ENCODE peak calls at places on chromosomes 1 and 21, in five cellular contexts. W is A549, K is sigmoid colon, Z is adrenal gland, F is thoracic aorta. X is an unnamed sample.

GRCh38 chr1:248114890-248115289 is 19.9 kb downstream of the OR2L13 start:
- DNase-seq in W (no peak), K (no peak), Z (no peak), F (no peak), X (no peak)

GRCh38 chr1:167169642-167170041 is 51.0 kb upstream of the POU2F1 start:
- DNase-seq in W (no peak), K (no peak), Z (no peak), F (no peak), X (no peak)

GRCh38 chr1:36383240-36383639 is 2.5 kb downstream of the STK40 start:
- DNase-seq in W (no peak), K (no peak), Z (no peak), F (no peak), X (no peak)

GRCh38 chr1:21882721-21883415 is 54.2 kb downstream of the HSPG2 start:
- DNase-seq in W (no peak), K (no peak), Z (no peak), F (no peak), X (no peak)

GRCh38 chr1:225362805-225363204 is 65.0 kb downstream of the LBR start:
- DNase-seq in W (no peak), K (no peak), Z (no peak), F (no peak), X (no peak)

GRCh38 chr1:246040200-246040890 is 466.7 kb downstream of the SMYD3 start:
- DNase-seq in W (no peak), K (no peak), Z (no peak), F (no peak), X (no peak)

GRCh38 chr21:23644768-23645167 is 1962.5 kb downstream of the MRPL39 start:
- DNase-seq in W (no peak), K (no peak), Z (no peak), F (no peak), X (no peak)

GRCh38 chr21:39126486-39126806 is 56.8 kb downstream of the PSMG1 start:
- DNase-seq in W (no peak), K (no peak), Z (no peak), F (no peak), X (no peak)

GRCh38 chr1:246320286-246320685 is 186.8 kb downstream of the SMYD3 start:
- DNase-seq in W (no peak), K (no peak), Z (no peak), F (no peak), X (no peak)

GRCh38 chr1:179153217-179153616 is 71.3 kb downstream of the TOR3A start:
- DNase-seq in W (no peak), K (no peak), Z (no peak), F (no peak), X (no peak)

DNA sequence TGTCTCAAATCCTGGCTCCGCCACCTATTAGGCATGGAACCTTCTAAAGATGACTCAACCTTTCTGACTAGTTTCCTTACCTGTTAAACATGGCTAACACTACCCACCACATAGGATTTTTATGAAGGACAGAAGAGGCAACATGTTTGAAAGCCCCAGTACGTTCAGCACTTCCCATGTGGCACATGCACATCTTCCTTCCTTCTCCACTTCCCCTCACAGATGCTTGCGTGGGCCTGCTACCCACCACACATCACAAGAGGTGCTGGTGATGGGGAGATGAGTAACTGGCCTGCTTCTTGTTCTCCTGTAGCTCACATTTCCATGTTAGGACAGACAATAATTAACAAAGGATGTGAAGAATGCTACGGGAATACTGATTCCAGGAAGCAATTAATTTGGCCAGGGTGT is 7.1 kb downstream of the ZBTB21 start:
- DNase-seq in W (no peak), K (no peak), Z (no peak), F (no peak), X (no peak)
- TF ChIP-seq CTCF in W (no peak), K (no peak), Z (no peak), F (no peak), X (no peak)

DNA sequence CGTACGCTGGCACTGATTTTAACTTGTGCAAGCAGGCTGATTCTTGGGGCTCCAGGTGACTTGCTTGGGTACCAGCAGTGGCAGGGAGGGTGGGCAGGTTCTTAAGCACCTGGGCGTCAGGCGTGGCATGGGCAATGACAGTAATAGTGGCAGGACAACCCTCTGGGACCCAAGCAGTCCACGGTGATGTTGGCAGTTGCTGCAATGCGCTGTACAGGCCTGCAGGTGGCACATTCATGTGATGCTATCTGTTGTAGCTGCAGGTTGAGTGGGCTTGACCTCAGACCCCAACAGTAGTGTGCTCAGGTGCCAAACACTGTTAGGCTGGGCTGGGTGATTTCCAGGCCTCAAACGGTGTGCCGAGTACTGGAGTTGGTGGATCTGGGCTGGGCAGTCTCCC is 10.2 kb upstream of the OR10J4 start:
- DNase-seq in W (no peak), K (no peak), Z (no peak), F (no peak), X (no peak)
- TF ChIP-seq CTCF in W (no peak), K (no peak), Z (no peak), F (no peak), X (no peak)

GRCh38 chr1:205936846-205937707 is 6.2 kb downstream of the SLC26A9 start:
- DNase-seq in W (peak; percentile 52), K (no peak), Z (no peak), F (no peak), X (no peak)

GRCh38 chr1:205938682-205939081 is 4.6 kb downstream of the SLC26A9 start:
- DNase-seq in W (no peak), K (no peak), Z (no peak), F (no peak), X (no peak)

GRCh38 chr1:205942631-205943159 is 561 bp downstream of the SLC26A9 start:
- DNase-seq in W (no peak), K (no peak), Z (no peak), F (no peak), X (no peak)

GRCh38 chr1:205940710-205941109 is 2.5 kb downstream of the SLC26A9 start:
- DNase-seq in W (no peak), K (no peak), Z (no peak), F (no peak), X (no peak)

DNA sequence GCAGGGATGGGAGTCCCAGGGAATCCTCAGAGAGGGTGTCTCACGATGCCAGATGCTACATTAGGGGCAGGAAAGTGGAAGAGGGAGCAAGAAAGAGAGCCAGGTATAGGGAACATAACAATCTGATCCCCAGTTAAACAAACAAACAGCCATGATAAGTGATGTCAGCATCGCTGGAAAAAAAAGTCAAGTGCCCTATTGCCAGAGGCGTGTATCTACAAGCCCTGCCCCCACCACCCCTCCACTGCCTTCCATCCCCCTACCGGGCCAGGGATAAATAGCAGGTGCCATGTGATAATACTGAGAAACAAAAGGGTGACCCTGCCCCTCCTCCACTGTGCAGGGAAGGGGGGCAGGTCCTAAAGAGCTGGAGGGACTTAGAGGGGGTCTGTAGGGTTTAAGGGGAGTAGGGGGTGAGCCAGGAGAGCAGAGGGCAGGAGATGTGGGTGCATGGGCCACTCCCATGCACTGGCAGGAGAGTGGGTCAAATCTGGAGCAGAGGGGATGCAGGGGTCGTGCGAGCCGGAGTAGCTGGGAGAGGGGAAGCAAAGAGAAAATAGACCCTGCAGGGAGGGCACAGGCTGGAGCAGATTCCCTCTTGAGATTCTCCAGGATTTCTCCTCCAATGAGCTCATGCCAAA is 3.4 kb downstream of the SLC26A9 start:
- DNase-seq in W (peak; percentile 58), K (no peak), Z (no peak), F (no peak), X (no peak)
- TF ChIP-seq CTCF in W (no peak), K (no peak), Z (no peak), F (no peak), X (no peak)

GRCh38 chr1:172401907-172402306 is 18.6 kb upstream of the C1orf105 start:
- DNase-seq in W (peak; percentile 29), K (no peak), Z (no peak), F (no peak), X (no peak)
- TF ChIP-seq CTCF in W (no peak), K (no peak), Z (no peak), F (no peak), X (no peak)

GRCh38 chr1:108141604-108142003 is 58.5 kb downstream of the SLC25A24 start:
- DNase-seq in W (no peak), K (no peak), Z (no peak), F (no peak), X (no peak)
- TF ChIP-seq CTCF in W (no peak), K (no peak), Z (no peak), F (no peak), X (no peak)

DNA sequence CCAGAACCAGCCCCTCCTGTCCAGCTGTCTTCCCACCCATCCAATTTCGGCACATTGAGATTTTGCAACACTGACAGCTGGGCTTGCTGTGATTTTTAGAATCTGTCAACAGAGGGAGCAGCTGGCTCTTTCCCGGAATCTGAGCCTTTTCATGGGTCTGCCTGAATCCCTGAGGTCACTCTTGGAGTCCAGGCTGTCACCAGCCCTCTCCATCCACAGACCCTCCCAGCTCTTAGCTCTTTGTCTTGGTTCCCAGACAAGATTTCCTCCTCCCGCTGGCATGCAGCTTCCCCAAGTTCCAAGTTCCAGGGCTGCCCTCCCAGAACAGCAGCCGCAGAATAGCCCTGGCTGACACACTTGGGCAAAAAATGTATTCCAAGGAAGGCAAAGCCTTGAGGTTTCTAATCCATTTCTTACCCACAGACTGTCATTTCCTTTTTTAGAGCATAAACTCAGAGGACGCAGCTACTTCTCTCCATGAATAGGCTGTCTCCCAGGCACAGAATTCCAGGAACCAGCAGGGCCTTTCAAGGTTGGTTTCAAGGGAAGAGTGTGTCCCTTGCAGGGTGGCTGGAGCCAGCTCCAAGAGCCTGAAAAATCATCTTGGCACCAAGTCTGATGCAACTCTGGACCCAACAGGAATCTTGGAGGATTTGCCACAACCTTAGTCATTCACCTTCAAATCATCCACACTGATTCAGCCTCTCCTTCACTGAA is 7.1 kb upstream of the TMEM61 start:
- DNase-seq in W (peak; percentile 24), K (no peak), Z (peak; percentile 73), F (no peak), X (no peak)
- TF ChIP-seq CTCF in W (peak; percentile 37), K (no peak), Z (peak; percentile 22), F (peak; percentile 35), X (no peak)

DNA sequence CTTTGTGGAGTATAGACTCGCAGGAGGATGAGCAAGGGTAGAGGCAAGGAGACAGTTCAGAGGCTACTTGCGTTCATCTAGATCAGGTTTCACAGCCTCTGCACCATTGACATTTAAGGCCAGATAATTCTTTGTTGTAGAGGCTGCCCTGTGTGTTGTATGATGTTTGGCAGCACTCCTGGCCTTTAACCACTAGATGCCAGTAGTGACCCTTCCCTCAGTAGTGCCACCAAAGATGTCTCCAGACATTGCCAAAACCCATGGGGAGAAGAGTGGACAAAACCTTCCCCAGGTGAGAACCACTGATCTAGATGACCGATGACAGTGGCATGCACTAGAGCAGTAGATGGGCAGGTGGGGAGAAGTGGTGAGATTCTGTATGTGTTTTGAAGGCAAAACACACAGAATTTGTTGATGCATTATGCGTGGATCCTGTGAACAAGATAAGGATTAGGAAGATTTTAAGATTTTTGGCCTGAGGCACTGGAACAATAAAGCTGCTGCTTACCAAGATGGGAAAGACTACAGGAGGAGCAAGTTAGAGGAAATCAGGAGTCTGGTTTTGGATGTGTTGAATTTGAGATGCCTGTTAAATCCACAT is 9.9 kb upstream of the COG2 start:
- DNase-seq in W (peak; percentile 59), K (no peak), Z (peak; percentile 43), F (no peak), X (no peak)
- TF ChIP-seq CTCF in W (peak; percentile 64), K (no peak), Z (peak; percentile 76), F (peak; percentile 14), X (no peak)